ENCODE peak calls at places on chromosomes 13 and 19, in five cellular contexts. U is A549, L is WTC11, E is K562, T is NB4. Y is an unnamed sample.

GRCh38 chr13:50596103-50596502 is 247.4 kb downstream of the DLEU7 start:
- DNase-seq in T (no peak), U (no peak), L (no peak), E (no peak), Y (no peak)

GRCh38 chr19:54429545-54430227 is 14.4 kb downstream of the TTYH1 start:
- DNase-seq in E (no peak), T (no peak), L (no peak), U (no peak), Y (no peak)

GRCh38 chr13:20610006-20610405 is 43.0 kb downstream of the IFT88 start:
- DNase-seq in E (no peak), L (no peak), T (no peak), U (no peak), Y (peak; percentile 15)

GRCh38 chr13:114022309-114022669 is 48.4 kb upstream of the C13orf46 start:
- DNase-seq in E (no peak), L (no peak), U (no peak), T (no peak), Y (no peak)

GRCh38 chr13:104163866-104164630 is 1097.8 kb upstream of the SLC10A2 start:
- DNase-seq in U (no peak), L (no peak), E (no peak), T (no peak), Y (no peak)

GRCh38 chr13:50244355-50244912 is 229.2 kb downstream of the KCNRG start:
- DNase-seq in L (no peak), E (no peak), T (no peak), U (peak; percentile 1), Y (peak; percentile 72)

GRCh38 chr19:3068071-3068470 is 5.8 kb upstream of the TLE5 start:
- DNase-seq in T (no peak), E (no peak), L (no peak), U (no peak), Y (no peak)

GRCh38 chr13:62212246-62212645 is 796.6 kb upstream of the PCDH20 start:
- DNase-seq in L (peak; percentile 22), T (no peak), U (no peak), E (no peak), Y (no peak)

GRCh38 chr13:41905600-41906254 is 55.2 kb downstream of the VWA8 start:
- DNase-seq in U (peak; percentile 25), L (no peak), E (peak; percentile 32), T (peak; percentile 34), Y (peak; percentile 33)

GRCh38 chr19:28977826-28978225 is 235.1 kb downstream of the UQCRFS1 start:
- DNase-seq in U (no peak), L (peak; percentile 36), E (no peak), T (no peak), Y (no peak)

GRCh38 chr13:110716235-110716505 is 2.7 kb downstream of the ING1 start:
- DNase-seq in T (peak; percentile 66), U (no peak), L (no peak), E (peak; percentile 55), Y (no peak)

GRCh38 chr13:110877737-110878136 is 37.1 kb downstream of the ANKRD10 start:
- DNase-seq in T (no peak), U (no peak), L (no peak), E (no peak), Y (no peak)

GRCh38 chr19:2540646-2541454 is 64.9 kb downstream of the GADD45B start:
- DNase-seq in E (no peak), T (no peak), U (peak; percentile 87), L (peak; percentile 97), Y (peak; percentile 94)

GRCh38 chr19:47414469-47414868 is 4.9 kb downstream of the MEIS3 start:
- DNase-seq in U (no peak), L (peak; percentile 73), T (peak; percentile 89), E (peak; percentile 70), Y (no peak)

GRCh38 chr19:4327252-4327876 is 11.3 kb downstream of the STAP2 start:
- DNase-seq in L (peak; percentile 99), T (peak; percentile 37), U (no peak), E (peak; percentile 97), Y (peak; percentile 43)

GRCh38 chr19:19661675-19662251 is 1.7 kb downstream of the ATP13A1 start:
- DNase-seq in L (no peak), U (no peak), E (peak; percentile 51), T (peak; percentile 81), Y (no peak)

GRCh38 chr19:14686411-14686810 is 3.4 kb upstream of the ZNF333 start:
- DNase-seq in E (peak; percentile 48), T (peak; percentile 66), U (no peak), L (peak; percentile 25), Y (peak; percentile 19)
- TF ChIP-seq MAX in E (no peak), T (no peak), U (no peak), L (no peak), Y (no peak)

GRCh38 chr13:40536443-40537113 is 129.9 kb downstream of the FOXO1 start:
- DNase-seq in U (no peak), T (peak; percentile 58), E (no peak), L (no peak), Y (peak; percentile 45)
- TF ChIP-seq MAX in U (no peak), T (no peak), E (no peak), L (no peak), Y (no peak)

DNA sequence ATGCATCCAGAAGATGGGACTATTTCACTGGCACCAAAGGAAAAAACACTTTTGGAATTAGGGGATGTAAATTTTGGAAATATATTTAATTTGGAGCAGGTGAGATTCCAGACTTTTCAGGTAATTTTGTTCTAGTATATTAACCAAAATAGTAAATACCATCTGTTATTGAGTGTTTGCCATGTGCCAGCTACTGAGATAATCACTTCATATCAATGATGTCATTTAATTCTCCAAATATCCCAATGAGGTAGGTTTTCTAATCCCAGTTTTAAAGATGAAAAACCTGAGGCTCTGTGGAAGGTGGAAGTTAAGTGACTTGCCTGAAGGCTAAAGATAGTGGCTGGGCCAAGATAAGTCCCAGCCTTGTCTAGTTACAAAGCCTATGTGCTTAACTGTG is 95.2 kb downstream of the TDRD3 start:
- DNase-seq in L (no peak), U (no peak), E (no peak), T (no peak), Y (no peak)
- TF ChIP-seq MAX in L (no peak), U (no peak), E (no peak), T (no peak), Y (no peak)

GRCh38 chr19:887072-887471 is 5.9 kb downstream of the MED16 start:
- DNase-seq in U (no peak), E (no peak), L (no peak), T (no peak), Y (no peak)
- TF ChIP-seq MAX in U (no peak), E (no peak), L (no peak), T (no peak), Y (no peak)

GRCh38 chr19:12202250-12202649 is 39.4 kb downstream of the ZNF136 start:
- DNase-seq in U (no peak), L (peak; percentile 72), E (peak; percentile 51), T (peak; percentile 52), Y (no peak)
- TF ChIP-seq MAX in U (no peak), L (no peak), E (no peak), T (no peak), Y (no peak)

GRCh38 chr19:49908480-49909420 is 12.1 kb upstream of the IL4I1 start:
- DNase-seq in T (no peak), E (no peak), U (no peak), L (no peak), Y (no peak)
- TF ChIP-seq MAX in T (no peak), E (no peak), U (no peak), L (no peak), Y (no peak)

Y was measured in endothelial cell of umbilical vein.